ENCODE peak calls at places on chromosomes 2 and 18, in ten cellular contexts. B is stimulated activated CD4-positive, alpha-beta T cell treated with anti-CD3 and anti-CD28 coated beads, Interleukin-4, amount 100 ng/mL, for 1 hour; J is AG09309; X is stomach; W is esophagus squamous epithelium; V is psoas muscle; P is cardiac muscle cell; A is iris pigment epithelial cell; Y is thoracic aorta; O is NCI-H1105 treated with DMSO at 0.1 percent for 48 hours. Q is an unnamed sample.
A peak's percentile ranks its signal among the peaks of the same experiment; 100 is the strongest.

GRCh38 chr2:112646791-112647720 is 1.3 kb downstream of the SLC20A1 start:
- DNase-seq in O (peak; percentile 25), Y (no peak), J (no peak), W (no peak), P (no peak), B (no peak), X (no peak), V (no peak), A (peak; percentile 41), Q (no peak)

GRCh38 chr2:147511491-147511948 is 333.3 kb upstream of the ACVR2A start:
- DNase-seq in X (no peak), W (no peak), Y (no peak), O (no peak), A (no peak), J (peak; percentile 1), V (peak; percentile 69), P (peak; percentile 65), B (no peak), Q (no peak)

GRCh38 chr2:133422946-133423345 is 145.3 kb downstream of the NCKAP5 start:
- DNase-seq in J (peak; percentile 73), Y (no peak), A (peak; percentile 79), O (no peak), B (no peak), X (no peak), V (no peak), W (no peak), P (peak; percentile 17), Q (no peak)

GRCh38 chr2:30675758-30676157 is 131.5 kb downstream of the CAPN13 start:
- DNase-seq in J (no peak), A (no peak), V (no peak), W (no peak), Y (no peak), X (no peak), B (no peak), P (no peak), O (no peak), Q (no peak)

GRCh38 chr18:75554112-75554511 is 126.6 kb upstream of the SMIM21 start:
- DNase-seq in V (no peak), W (no peak), O (no peak), B (no peak), X (no peak), J (no peak), A (no peak), Y (no peak), P (no peak), Q (no peak)

GRCh38 chr2:196315388-196316049 is 144.1 kb upstream of the STK17B start:
- DNase-seq in Y (no peak), W (no peak), J (no peak), O (no peak), P (peak; percentile 39), A (peak; percentile 69), V (no peak), X (no peak), B (no peak), Q (no peak)

GRCh38 chr2:233934524-233934923 is 17.4 kb downstream of the TRPM8 start:
- DNase-seq in V (no peak), W (no peak), B (no peak), X (no peak), J (no peak), Y (no peak), A (no peak), O (no peak), P (no peak), Q (no peak)

GRCh38 chr2:240999001-240999791 is 778 bp downstream of the SNED1 start:
- DNase-seq in B (no peak), O (no peak), V (peak; percentile 80), P (no peak), W (no peak), Y (no peak), X (peak; percentile 45), J (no peak), A (peak; percentile 20), Q (no peak)

GRCh38 chr2:74516070-74516633 is 1.9 kb downstream of the TLX2 start:
- DNase-seq in A (peak; percentile 46), V (peak; percentile 84), Y (no peak), O (no peak), P (peak; percentile 68), J (no peak), X (peak; percentile 62), W (no peak), B (peak; percentile 82), Q (no peak)

GRCh38 chr18:49815927-49816326 is 2.6 kb upstream of the ACAA2 start:
- DNase-seq in W (no peak), A (no peak), O (no peak), V (no peak), P (no peak), X (no peak), B (no peak), J (no peak), Y (no peak), Q (no peak)

GRCh38 chr2:88885679-88886402 is 194.4 kb downstream of the RPIA start:
- DNase-seq in B (no peak), W (no peak), X (no peak), P (no peak), O (no peak), J (no peak), A (no peak), Y (no peak), V (no peak), Q (no peak)

GRCh38 chr2:105763076-105763475 is 18.4 kb downstream of the NCK2 start:
- DNase-seq in O (no peak), V (no peak), W (no peak), B (no peak), X (no peak), P (no peak), Y (no peak), A (no peak), J (no peak), Q (no peak)

GRCh38 chr2:189421644-189422043 is 19.6 kb upstream of the WDR75 start:
- DNase-seq in O (no peak), V (no peak), P (peak; percentile 87), W (no peak), Y (no peak), B (no peak), X (no peak), A (peak; percentile 85), J (no peak), Q (no peak)

GRCh38 chr2:166375736-166376487 is at the start of gene SCN9A:
- DNase-seq in X (peak; percentile 69), O (peak; percentile 92), A (peak; percentile 88), Y (peak; percentile 2), J (no peak), B (peak; percentile 3), P (peak; percentile 70), V (peak; percentile 81), W (no peak), Q (no peak)

GRCh38 chr2:155633887-155634570 is 698.5 kb downstream of the NR4A2 start:
- DNase-seq in V (no peak), W (no peak), Y (no peak), A (no peak), P (no peak), X (no peak), O (no peak), J (no peak), B (no peak), Q (no peak)

GRCh38 chr2:40353236-40353635 is 98.7 kb downstream of the SLC8A1 start:
- DNase-seq in P (peak; percentile 80), B (no peak), W (no peak), J (no peak), Y (no peak), V (peak; percentile 52), A (peak; percentile 61), O (no peak), X (no peak), Q (no peak)

GRCh38 chr18:44552706-44553105 is 128.0 kb upstream of the SETBP1 start:
- DNase-seq in A (no peak), V (no peak), P (no peak), X (no peak), Y (no peak), W (no peak), B (no peak), J (no peak), O (no peak), Q (no peak)

GRCh38 chr2:68726100-68726499 is 8.5 kb upstream of the ARHGAP25 start:
- DNase-seq in J (no peak), P (no peak), A (no peak), O (no peak), X (no peak), V (no peak), W (no peak), B (no peak), Y (no peak), Q (no peak)

GRCh38 chr2:152413228-152414030 is 78.5 kb downstream of the FMNL2 start:
- DNase-seq in P (no peak), J (no peak), W (no peak), A (peak; percentile 32), X (no peak), V (no peak), B (no peak), O (no peak), Y (no peak), Q (no peak)

GRCh38 chr2:197090713-197091367 is 164.3 kb upstream of the PGAP1 start:
- DNase-seq in V (no peak), O (no peak), P (no peak), Y (no peak), W (no peak), A (no peak), B (no peak), J (no peak), X (no peak), Q (no peak)

GRCh38 chr18:74558096-74558495 is 23.8 kb downstream of the CNDP1 start:
- DNase-seq in W (no peak), P (no peak), B (no peak), A (no peak), V (no peak), J (no peak), Y (no peak), O (no peak), X (no peak), Q (no peak)